ENCODE peak calls at places on chromosomes 7 and 10, in eight cellular contexts. R, W, I, D, T, H, N and S are unnamed samples.

GRCh38 chr7:15963206-15963605 is 276.7 kb upstream of the MEOX2 start:
- DNase-seq in I (no peak), N (no peak), T (no peak), D (no peak), H (no peak), R (no peak), W (no peak), S (peak; percentile 69)

GRCh38 chr10:11746883-11747539 is 4.8 kb downstream of the ECHDC3 start:
- DNase-seq in I (no peak), H (peak; percentile 37), N (peak; percentile 61), W (no peak), T (no peak), R (no peak), D (no peak), S (peak; percentile 39)

GRCh38 chr10:129962092-129962494 is 2.0 kb downstream of the EBF3 start:
- DNase-seq in W (no peak), T (no peak), N (no peak), I (no peak), D (no peak), H (no peak), R (no peak), S (no peak)

GRCh38 chr10:103752680-103753248 is 102.6 kb downstream of the SH3PXD2A start:
- DNase-seq in W (no peak), T (no peak), R (no peak), H (peak; percentile 40), D (peak; percentile 46), I (no peak), N (peak; percentile 51), S (no peak)

GRCh38 chr7:29626730-29627129 is 63.1 kb downstream of the PRR15 start:
- DNase-seq in R (no peak), I (no peak), W (no peak), N (no peak), H (no peak), D (no peak), T (no peak), S (no peak)

GRCh38 chr10:63675171-63675570 is 154.0 kb downstream of the REEP3 start:
- DNase-seq in R (no peak), T (no peak), W (no peak), H (no peak), N (no peak), I (no peak), D (no peak), S (no peak)

GRCh38 chr7:81331061-81332018 is 412.5 kb upstream of the SEMA3C start:
- DNase-seq in N (no peak), T (no peak), I (no peak), H (no peak), D (no peak), R (no peak), W (no peak), S (peak; percentile 57)

GRCh38 chr10:68172324-68172723 is 59.6 kb downstream of the ATOH7 start:
- DNase-seq in N (no peak), H (no peak), W (peak; percentile 75), D (no peak), I (no peak), R (no peak), T (no peak), S (no peak)

GRCh38 chr10:73485320-73485719 is 10.5 kb downstream of the PPP3CB start:
- DNase-seq in T (no peak), D (no peak), R (no peak), H (no peak), W (no peak), N (no peak), I (no peak), S (no peak)

GRCh38 chr7:156544919-156545715 is 95.5 kb upstream of the RNF32 start:
- DNase-seq in D (no peak), R (no peak), I (no peak), W (no peak), H (no peak), T (no peak), N (no peak), S (no peak)

GRCh38 chr10:44994752-44995530 is 5.8 kb upstream of the ZNF22 start:
- DNase-seq in D (no peak), N (no peak), T (no peak), R (no peak), I (no peak), H (peak; percentile 76), W (no peak), S (no peak)